ENCODE peak calls at places on chromosomes 11 and 22, in five cellular contexts. Z is astrocyte, Q is pancreas, O is tibial artery, M is adrenal gland. W is an unnamed sample.

GRCh38 chr22:36868546-36868945 is 7.7 kb downstream of the NCF4 start:
- DNase-seq in O (no peak), Q (no peak), M (no peak), Z (no peak), W (no peak)

GRCh38 chr11:95507794-95508193 is 276.8 kb upstream of the SESN3 start:
- DNase-seq in O (no peak), Q (no peak), Z (no peak), M (no peak), W (no peak)

GRCh38 chr22:47145883-47146282 is 383.4 kb downstream of the TBC1D22A start:
- DNase-seq in Q (no peak), M (no peak), O (no peak), Z (no peak), W (no peak)

GRCh38 chr11:7672276-7672959 is 882 bp downstream of the CYB5R2 start:
- DNase-seq in Q (no peak), M (no peak), Z (no peak), O (no peak), W (no peak)

GRCh38 chr11:3124821-3125220 is 40.3 kb downstream of the OSBPL5 start:
- DNase-seq in M (no peak), O (no peak), Z (no peak), Q (no peak), W (peak; percentile 32)

GRCh38 chr11:11022126-11022730 is 164.4 kb upstream of the ZBED5 start:
- DNase-seq in Q (no peak), M (no peak), Z (no peak), O (no peak), W (no peak)

GRCh38 chr22:37469416-37470086 is 16.6 kb downstream of the MFNG start:
- DNase-seq in Z (no peak), M (no peak), Q (peak; percentile 38), O (no peak), W (no peak)

GRCh38 chr22:11253000-11253511 is 4274.9 kb upstream of the OR11H1 start:
- DNase-seq in Q (peak; percentile 54), O (no peak), M (no peak), Z (no peak), W (peak; percentile 34)

GRCh38 chr11:72406536-72407507 is 27.5 kb downstream of the CLPB start:
- DNase-seq in O (no peak), M (no peak), Z (no peak), Q (no peak), W (no peak)

GRCh38 chr11:63020671-63021255 is 5.1 kb upstream of the SLC22A8 start:
- DNase-seq in Z (no peak), O (no peak), M (no peak), Q (no peak), W (no peak)

GRCh38 chr11:78161937-78162336 is 22.5 kb upstream of the ALG8 start:
- DNase-seq in Z (no peak), M (no peak), O (peak; percentile 62), Q (no peak), W (no peak)

GRCh38 chr22:43101306-43101705 is 9.2 kb upstream of the BIK start:
- DNase-seq in Q (no peak), O (no peak), M (peak; percentile 95), Z (no peak), W (no peak)

GRCh38 chr22:40176921-40177737 is 596 bp upstream of the TNRC6B start:
- DNase-seq in M (peak; percentile 62), O (peak; percentile 35), Z (peak; percentile 54), Q (peak; percentile 58), W (no peak)

GRCh38 chr22:37703906-37704305 is 7.1 kb downstream of the TRIOBP start:
- DNase-seq in Q (no peak), O (no peak), Z (no peak), M (no peak), W (no peak)

GRCh38 chr11:78371221-78371899 is 46.3 kb downstream of the GAB2 start:
- DNase-seq in O (no peak), Z (no peak), M (no peak), Q (no peak), W (no peak)

GRCh38 chr22:43884600-43885318 is 7.1 kb downstream of the PNPLA5 start:
- DNase-seq in Z (no peak), O (peak; percentile 29), Q (peak; percentile 90), M (peak; percentile 37), W (peak; percentile 65)

DNA sequence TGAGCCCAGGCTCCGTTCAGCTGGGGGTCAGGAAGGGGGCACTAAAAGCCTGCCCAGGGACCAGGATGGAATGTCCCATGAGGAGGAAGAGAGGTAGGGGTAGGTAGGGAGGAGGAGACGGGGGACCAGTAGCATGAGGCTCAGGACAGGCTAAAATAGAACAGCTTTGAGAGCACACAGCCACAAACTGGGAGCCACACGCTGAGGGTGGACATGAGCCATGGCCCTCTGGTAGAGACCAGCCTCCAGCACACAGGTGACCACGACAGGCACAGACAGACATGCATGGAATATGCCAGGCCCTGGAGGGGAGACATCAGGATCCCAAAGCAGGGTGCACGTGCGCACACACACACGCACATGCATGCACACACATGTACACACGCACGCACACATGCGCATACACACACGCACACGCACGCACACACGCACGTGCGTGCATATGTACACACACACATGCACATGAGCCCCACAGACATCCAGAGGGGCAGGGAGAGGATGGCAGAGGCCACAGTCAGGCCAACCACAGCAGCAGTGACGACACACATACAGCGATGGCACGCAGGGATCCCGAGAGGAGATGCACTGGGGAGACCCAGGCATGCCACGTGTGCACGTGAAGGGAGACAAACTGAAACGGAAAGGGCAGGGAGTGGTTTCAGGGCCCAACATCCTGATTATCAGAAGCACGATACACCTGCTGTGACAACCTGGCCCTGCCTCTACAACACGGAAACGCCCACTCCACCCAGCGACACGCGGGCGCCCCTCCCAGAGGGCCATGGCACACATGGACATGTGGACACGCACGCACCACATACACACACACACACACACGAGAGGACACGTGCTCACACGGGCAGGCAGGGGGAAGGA is 25.7 kb downstream of the LRRC10B start:
- DNase-seq in Q (no peak), M (no peak), O (no peak), Z (no peak), W (no peak)
- H3K27ac ChIP-seq in Q (no peak overlapping the region), M (no peak overlapping the region), O (no peak overlapping the region), Z (no peak overlapping the region), W (no peak overlapping the region)

GRCh38 chr11:69089258-69089657 is 40.5 kb downstream of the TPCN2 start:
- DNase-seq in O (no peak), Z (peak; percentile 74), Q (peak; percentile 79), M (peak; percentile 86), W (no peak)
- H3K4me1 ChIP-seq in O (peaks cover 8% of the 10 kb centered on the region), Z (peaks cover 12% of the 10 kb centered on the region), Q (peaks cover 10% of the 10 kb centered on the region), M (peaks cover 9% of the 10 kb centered on the region), W (no peaks in the 10 kb centered on the region)

GRCh38 chr11:30424851-30425250 is 101.9 kb downstream of the ARL14EP start:
- DNase-seq in Z (no peak), M (no peak), O (no peak), Q (no peak), W (no peak)
- H3K4me3 ChIP-seq in Z (no peak overlapping the region), M (no peak overlapping the region), O (no peak overlapping the region), Q (no peak overlapping the region), W (no peak overlapping the region)

GRCh38 chr11:1763336-1763795 is 361 bp downstream of the CTSD start:
- DNase-seq in O (no peak), Z (no peak), Q (no peak), M (peak; percentile 51), W (no peak)

GRCh38 chr11:1760351-1761109 is 3.2 kb downstream of the CTSD start:
- DNase-seq in O (peak; percentile 87), M (peak; percentile 99), Z (peak; percentile 41), Q (peak; percentile 70), W (peak; percentile 92)

GRCh38 chr11:1761110-1761856 is 2.4 kb downstream of the CTSD start:
- DNase-seq in Z (no peak), Q (peak; percentile 59), M (no peak), O (no peak), W (peak; percentile 52)

GRCh38 chr11:1762537-1763302 is 1.0 kb downstream of the CTSD start:
- DNase-seq in Z (no peak), M (peak; percentile 92), O (peak; percentile 63), Q (peak; percentile 74), W (peak; percentile 73)

GRCh38 chr11:1761857-1762536 is 1.7 kb downstream of the CTSD start:
- DNase-seq in M (peak; percentile 36), Q (no peak), Z (no peak), O (no peak), W (peak; percentile 48)
- H3K27ac ChIP-seq in M (peak overlapping the region; percentile 100), Q (peak overlapping the region; percentile 69), Z (no peak overlapping the region), O (peak overlapping the region; percentile 93), W (peak overlapping the region; percentile 95)

DNA sequence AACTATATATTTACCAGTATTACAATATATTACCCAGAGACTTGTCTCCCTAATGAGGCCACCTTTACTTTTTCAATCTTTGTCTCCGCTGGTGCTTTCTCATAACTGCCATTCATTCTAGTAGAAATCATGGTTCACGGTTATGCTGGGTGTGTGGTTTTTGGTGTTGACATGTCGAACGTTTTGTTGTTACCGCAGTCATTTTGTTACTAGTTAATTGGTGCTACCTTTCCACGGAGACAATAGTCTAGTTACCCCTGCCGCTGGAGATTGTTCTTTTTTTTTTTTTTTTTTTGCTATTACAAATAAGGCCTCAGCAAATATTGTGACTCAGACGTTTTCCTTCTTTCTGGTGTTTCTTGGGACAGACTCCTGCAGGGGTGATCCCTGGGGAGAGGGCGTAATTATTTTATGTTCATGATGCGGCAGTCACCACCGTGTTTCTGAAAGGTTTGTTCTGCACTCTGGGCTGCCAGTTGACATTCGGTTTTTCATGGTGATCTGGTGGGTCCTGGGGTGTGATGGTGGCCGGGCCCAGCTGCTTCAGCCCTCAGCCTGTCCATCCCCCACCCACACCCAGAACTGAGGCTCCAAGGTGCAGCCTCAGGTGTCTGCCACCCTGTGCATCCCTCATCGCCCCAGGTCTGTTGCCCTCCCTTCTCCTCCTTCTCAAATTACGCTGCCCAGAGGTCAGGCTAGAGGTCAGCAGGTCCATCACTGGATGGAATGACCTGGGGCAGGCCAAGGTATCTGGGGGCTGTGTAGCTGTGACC is 28.6 kb downstream of the LRP5 start:
- DNase-seq in Q (no peak), Z (no peak), M (no peak), O (no peak), W (no peak)
- H3K4me1 ChIP-seq in Q (peaks cover 17% of the 10 kb centered on the region), Z (peaks cover 34% of the 10 kb centered on the region), M (peaks cover 43% of the 10 kb centered on the region), O (peaks cover 78% of the 10 kb centered on the region), W (peaks cover 70% of the 10 kb centered on the region)

GRCh38 chr11:65434667-65435179 is 12.1 kb downstream of the NEAT1 start:
- DNase-seq in M (peak; percentile 15), O (no peak), Q (no peak), Z (no peak), W (no peak)
- H3K4me3 ChIP-seq in M (no peak overlapping the region), O (peak overlapping the region; percentile 23), Q (no peak overlapping the region), Z (no peak overlapping the region), W (peak overlapping the region; percentile 13)

DNA sequence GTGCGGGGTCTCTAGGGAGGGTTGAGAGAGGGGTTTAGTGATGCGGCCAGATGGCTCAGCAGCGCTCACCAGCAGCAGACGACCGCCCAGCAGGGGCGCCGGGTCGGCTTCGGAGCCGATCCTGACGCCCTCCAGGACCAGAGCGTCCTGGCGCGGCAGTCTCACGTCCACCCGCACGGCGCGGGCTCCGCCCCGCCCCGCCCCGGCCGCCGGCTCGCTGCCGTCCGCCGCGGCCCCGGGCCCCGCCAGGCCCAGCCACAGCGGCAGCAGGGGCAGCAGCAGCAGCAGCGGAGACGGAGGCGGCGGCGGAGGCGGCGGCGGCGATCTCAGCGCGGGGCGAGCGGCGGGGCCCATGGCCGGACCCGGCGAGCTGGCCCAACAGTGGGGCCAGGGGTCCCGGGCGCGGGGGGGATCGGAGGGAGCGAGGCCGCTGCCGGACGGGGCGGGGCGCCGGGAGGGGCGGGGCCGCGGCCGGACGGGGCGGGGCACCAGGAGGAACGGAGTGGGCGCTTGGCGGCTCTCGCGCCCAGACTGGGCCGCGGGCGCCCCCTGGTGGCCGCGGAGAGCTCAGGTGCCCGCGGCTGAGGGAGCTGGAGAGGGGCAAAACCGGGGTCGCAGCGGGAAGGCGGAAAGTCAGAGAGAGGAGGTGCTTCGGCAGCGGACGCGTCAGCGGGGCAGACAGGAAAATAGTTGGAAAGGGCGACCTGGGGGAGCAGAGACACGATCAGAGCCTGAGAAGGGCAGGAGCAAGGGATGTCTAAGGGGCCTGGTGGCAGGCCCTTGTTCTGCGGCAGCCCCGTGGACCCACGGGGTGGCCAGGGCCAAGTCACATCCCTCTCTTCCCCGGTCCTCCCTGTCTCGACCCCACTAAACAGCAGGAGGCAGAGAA is at the start of gene RNF215:
- DNase-seq in Q (peak; percentile 96), M (peak; percentile 66), Z (peak; percentile 21), O (peak; percentile 65), W (peak; percentile 84)
- H3K27ac ChIP-seq in Q (no peak within 1 kb of the TSS), M (no peak within 1 kb of the TSS), Z (peak within 1 kb of the TSS; percentile 61), O (peak within 1 kb of the TSS; percentile 65), W (peak within 1 kb of the TSS; percentile 31)

W was measured in lower lobe of right lung.